ENCODE peak calls at places on chromosome 12, in seven cellular contexts. P, V, S, E, M, Q and R are unnamed samples.

GRCh38 chr12:5904969-5905368 is 40.1 kb downstream of the ANO2 start:
- DNase-seq in P (no peak), V (no peak), S (no peak), E (no peak), M (no peak), Q (no peak), R (no peak)

GRCh38 chr12:75705749-75706719 is 194.6 kb upstream of the KRR1 start:
- DNase-seq in P (peak), V (peak), S (peak), E (no peak), M (no peak), Q (no peak), R (no peak)

GRCh38 chr12:106084048-106084671 is 54.6 kb downstream of the NUAK1 start:
- DNase-seq in P (no peak), V (peak), S (peak), E (no peak), M (no peak), Q (peak), R (no peak)

GRCh38 chr12:89352242-89352491 is 134 bp downstream of the DUSP6 start:
- DNase-seq in P (no peak), V (no peak), S (no peak), E (no peak), M (no peak), Q (no peak), R (no peak)

GRCh38 chr12:34033628-34034296 is 11.5 kb downstream of the ALG10 start:
- DNase-seq in P (peak), V (peak), S (peak), E (no peak), M (no peak), Q (peak), R (no peak)

GRCh38 chr12:42868291-42868690 is 278.7 kb upstream of the PRICKLE1 start:
- DNase-seq in P (no peak), V (no peak), S (no peak), E (no peak), M (no peak), Q (no peak), R (no peak)

GRCh38 chr12:50647479-50647878 is 116.4 kb upstream of the ATF1 start:
- DNase-seq in P (no peak), V (no peak), S (peak), E (no peak), M (no peak), Q (no peak), R (no peak)

GRCh38 chr12:57729321-57729844 is 9.2 kb downstream of the AGAP2 start:
- DNase-seq in P (no peak), V (no peak), S (no peak), E (no peak), M (no peak), Q (no peak), R (no peak)

GRCh38 chr12:57848208-57848607 is 1.7 kb upstream of the CTDSP2 start:
- DNase-seq in P (no peak), V (no peak), S (no peak), E (no peak), M (no peak), Q (no peak), R (no peak)

GRCh38 chr12:77795699-77796098 is 35.0 kb upstream of the NAV3 start:
- DNase-seq in P (no peak), V (no peak), S (no peak), E (no peak), M (no peak), Q (no peak), R (no peak)

GRCh38 chr12:105741786-105742566 is 396.8 kb downstream of the NUAK1 start:
- DNase-seq in P (no peak), V (no peak), S (no peak), E (no peak), M (no peak), Q (no peak), R (no peak)

GRCh38 chr12:6181166-6181565 is 19.0 kb upstream of the CD9 start:
- DNase-seq in P (no peak), V (no peak), S (no peak), E (no peak), M (no peak), Q (no peak), R (no peak)

GRCh38 chr12:116053479-116054195 is 223.9 kb downstream of the MED13L start:
- DNase-seq in P (no peak), V (peak), S (no peak), E (no peak), M (no peak), Q (no peak), R (no peak)

GRCh38 chr12:114412825-114413749 is 7.1 kb upstream of the TBX5 start:
- DNase-seq in P (no peak), V (no peak), S (no peak), E (no peak), M (no peak), Q (peak), R (no peak)

GRCh38 chr12:18690653-18691052 is 47.2 kb downstream of the PLCZ1 start:
- DNase-seq in P (peak), V (peak), S (peak), E (no peak), M (no peak), Q (no peak), R (no peak)

GRCh38 chr12:40226652-40227051 is 1.9 kb downstream of the LRRK2 start:
- DNase-seq in P (peak), V (peak), S (no peak), E (no peak), M (no peak), Q (no peak), R (no peak)

GRCh38 chr12:81300454-81300853 is 222.6 kb downstream of the ACSS3 start:
- DNase-seq in P (no peak), V (no peak), S (no peak), E (no peak), M (no peak), Q (peak), R (no peak)

GRCh38 chr12:81295286-81295685 is 217.4 kb downstream of the ACSS3 start:
- DNase-seq in P (no peak), V (no peak), S (no peak), E (no peak), M (no peak), Q (no peak), R (no peak)

GRCh38 chr12:81297606-81298005 is 219.7 kb downstream of the ACSS3 start:
- DNase-seq in P (no peak), V (no peak), S (no peak), E (no peak), M (no peak), Q (no peak), R (no peak)

GRCh38 chr12:81294325-81295190 is 216.7 kb downstream of the ACSS3 start:
- DNase-seq in P (no peak), V (peak), S (no peak), E (no peak), M (no peak), Q (no peak), R (no peak)

GRCh38 chr12:81296556-81297305 is 218.9 kb downstream of the ACSS3 start:
- DNase-seq in P (no peak), V (peak), S (no peak), E (no peak), M (no peak), Q (no peak), R (no peak)
- TF ChIP-seq REST in P (no peak), V (no peak), S (no peak), E (no peak), M (no peak), Q (no peak), R (no peak)

DNA sequence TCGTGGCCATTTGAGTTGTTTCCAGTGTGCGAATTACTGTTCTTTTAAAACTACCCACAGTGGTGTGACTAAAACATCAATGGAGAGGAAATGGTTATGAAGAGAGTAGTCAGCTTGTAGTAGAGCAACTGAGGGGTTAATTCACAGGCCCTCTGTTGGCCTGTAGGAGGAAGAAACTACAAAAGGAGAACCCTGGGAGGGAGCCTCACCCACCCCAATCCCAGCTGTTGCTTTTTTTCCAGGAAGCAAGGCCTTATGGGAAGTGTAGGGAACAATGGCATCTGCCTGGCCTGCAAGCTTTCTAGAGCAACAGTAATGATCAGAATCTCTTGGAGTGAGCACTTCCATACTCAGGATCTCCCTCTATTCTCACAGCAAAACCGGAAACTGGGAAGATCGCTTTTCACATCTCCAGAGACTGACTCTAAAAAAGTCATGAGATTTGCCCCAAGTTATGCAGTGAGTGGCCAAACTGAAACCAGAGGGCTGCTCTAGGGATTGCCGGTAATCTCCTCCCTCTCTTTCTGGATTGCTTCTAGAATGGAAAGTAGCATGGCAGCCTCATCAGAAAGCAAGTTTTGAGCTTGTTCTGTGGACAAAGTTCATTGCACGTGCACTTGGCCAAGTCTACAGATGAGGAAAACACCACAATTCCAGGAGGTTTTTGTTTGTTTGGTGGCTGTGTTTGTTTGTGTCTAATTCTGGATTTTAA is 125.2 kb upstream of the PWP1 start:
- DNase-seq in P (no peak), V (peak), S (peak), E (no peak), M (no peak), Q (peak), R (no peak)
- H3K4me3 ChIP-seq in P (no peak), V (no peak), S (no peak), E (no peak), M (no peak), Q (no peak), R (no peak)

DNA sequence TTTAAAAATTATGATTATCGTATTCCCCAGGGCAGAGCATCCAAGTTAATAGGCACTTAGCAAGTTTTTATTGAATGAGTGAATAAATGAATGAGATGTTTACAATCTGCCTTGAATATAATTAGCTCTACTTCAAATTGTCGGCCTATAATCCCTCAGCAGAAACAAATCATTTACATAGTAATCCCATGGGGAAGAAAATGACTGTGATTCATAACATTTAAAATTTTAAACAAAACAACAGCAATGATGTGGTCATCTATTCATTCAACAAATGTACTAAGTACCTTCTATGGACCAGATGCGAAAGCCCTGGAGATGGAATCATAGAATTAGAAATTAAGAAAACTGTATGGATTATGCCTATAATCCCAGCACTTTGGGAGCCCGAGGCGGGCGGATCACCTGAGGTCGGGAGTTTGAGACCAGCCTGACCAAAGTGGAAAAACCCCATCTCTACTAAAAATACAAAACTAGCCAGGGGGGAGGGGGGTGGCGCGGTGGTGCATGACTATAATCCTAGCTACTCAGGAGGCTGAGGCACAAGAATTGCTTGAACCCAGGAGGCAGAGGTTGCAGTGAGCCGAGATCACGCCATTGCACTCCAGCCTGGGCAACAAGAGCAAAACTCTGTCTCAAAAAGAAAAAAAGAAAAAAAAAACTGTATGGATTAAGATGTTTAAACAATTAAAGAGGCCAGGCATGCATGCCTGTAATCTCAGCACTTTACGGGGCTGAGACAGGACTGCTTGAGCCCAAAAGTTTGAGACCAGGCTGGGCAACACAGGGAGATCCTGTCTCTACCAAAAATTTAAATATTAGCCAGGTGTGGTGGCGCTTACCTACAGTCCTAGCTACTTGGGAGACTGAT is 17.7 kb upstream of the MDM2 start:
- DNase-seq in P (no peak), V (no peak), S (no peak), E (no peak), M (no peak), Q (no peak), R (no peak)
- TF ChIP-seq REST in P (no peak), V (no peak), S (no peak), E (no peak), M (no peak), Q (no peak), R (no peak)

GRCh38 chr12:13209279-13210021 is 12.9 kb downstream of the EMP1 start:
- DNase-seq in P (no peak), V (no peak), S (no peak), E (no peak), M (no peak), Q (no peak), R (no peak)

GRCh38 chr12:13205809-13206559 is 9.5 kb downstream of the EMP1 start:
- DNase-seq in P (no peak), V (peak), S (peak), E (no peak), M (no peak), Q (no peak), R (no peak)

GRCh38 chr12:13208533-13209278 is 12.2 kb downstream of the EMP1 start:
- DNase-seq in P (no peak), V (peak), S (no peak), E (no peak), M (no peak), Q (peak), R (peak)

GRCh38 chr12:13204428-13204827 is 7.9 kb downstream of the EMP1 start:
- DNase-seq in P (no peak), V (no peak), S (no peak), E (no peak), M (no peak), Q (peak), R (no peak)

GRCh38 chr12:13206560-13206897 is 10.0 kb downstream of the EMP1 start:
- DNase-seq in P (no peak), V (no peak), S (no peak), E (no peak), M (no peak), Q (no peak), R (no peak)
- H3K4me3 ChIP-seq in P (no peak), V (no peak), S (no peak), E (no peak), M (no peak), Q (no peak), R (no peak)

GRCh38 chr12:121805171-121805687 is 1.4 kb downstream of the SETD1B start:
- DNase-seq in P (no peak), V (peak), S (no peak), E (no peak), M (no peak), Q (no peak), R (no peak)

GRCh38 chr12:121808623-121809022 is 4.8 kb downstream of the SETD1B start:
- DNase-seq in P (no peak), V (no peak), S (no peak), E (no peak), M (no peak), Q (no peak), R (no peak)

GRCh38 chr12:121805800-121806555 is 2.2 kb downstream of the SETD1B start:
- DNase-seq in P (peak), V (peak), S (no peak), E (no peak), M (no peak), Q (no peak), R (peak)

GRCh38 chr12:121807656-121808347 is 4.0 kb downstream of the SETD1B start:
- DNase-seq in P (no peak), V (no peak), S (no peak), E (no peak), M (no peak), Q (no peak), R (peak)

GRCh38 chr12:121806556-121807308 is 2.9 kb downstream of the SETD1B start:
- DNase-seq in P (peak), V (peak), S (no peak), E (no peak), M (no peak), Q (no peak), R (peak)
- TF ChIP-seq REST in P (no peak), V (no peak), S (no peak), E (no peak), M (no peak), Q (no peak), R (no peak)

DNA sequence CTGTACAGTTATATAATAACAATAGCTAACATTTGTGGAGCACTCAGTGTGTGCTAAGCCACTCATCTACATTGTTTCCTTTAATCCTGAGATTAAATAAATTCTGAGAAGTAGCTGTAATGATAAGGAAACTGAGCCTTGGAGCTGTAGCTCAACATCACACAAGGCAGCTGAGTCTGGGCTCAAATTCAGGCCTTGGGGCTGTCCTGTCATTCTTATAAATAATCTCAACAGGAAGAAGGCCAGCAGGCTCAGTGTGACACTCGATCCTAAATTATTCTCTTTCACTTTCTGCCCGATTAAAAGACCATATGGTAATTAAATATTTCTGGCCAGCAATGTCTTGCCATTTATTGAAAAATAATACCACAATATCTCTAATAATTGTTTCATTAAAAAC is 24.5 kb downstream of the CDKN1B start:
- DNase-seq in P (no peak), V (no peak), S (no peak), E (no peak), M (no peak), Q (no peak), R (no peak)
- H3K4me3 ChIP-seq in P (no peak), V (no peak), S (no peak), E (no peak), M (no peak), Q (no peak), R (no peak)

GRCh38 chr12:53325539-53326061 is 4.2 kb upstream of the AAAS start:
- DNase-seq in P (no peak), V (peak), S (no peak), E (no peak), M (no peak), Q (peak), R (no peak)
- TF ChIP-seq REST in P (no peak), V (no peak), S (no peak), E (no peak), M (no peak), Q (no peak), R (no peak)

GRCh38 chr12:132162508-132163031 is 18.3 kb downstream of the NOC4L start:
- DNase-seq in P (no peak), V (no peak), S (no peak), E (no peak), M (no peak), Q (no peak), R (no peak)
- H3K4me3 ChIP-seq in P (no peak), V (no peak), S (no peak), E (no peak), M (no peak), Q (no peak), R (peak)

GRCh38 chr12:95277139-95277538 is 59.5 kb downstream of the VEZT start:
- DNase-seq in P (no peak), V (no peak), S (no peak), E (no peak), M (no peak), Q (no peak), R (no peak)
- TF ChIP-seq REST in P (no peak), V (no peak), S (no peak), E (no peak), M (no peak), Q (no peak), R (no peak)

GRCh38 chr12:109097435-109098141 is at the start of gene UNG:
- DNase-seq in P (peak), V (peak), S (peak), E (peak), M (peak), Q (peak), R (peak)

GRCh38 chr12:109098671-109099070 is 1.3 kb downstream of the UNG start:
- DNase-seq in P (no peak), V (no peak), S (no peak), E (no peak), M (no peak), Q (no peak), R (no peak)

GRCh38 chr12:109098142-109098652 is 800 bp downstream of the UNG start:
- DNase-seq in P (no peak), V (no peak), S (no peak), E (no peak), M (no peak), Q (no peak), R (no peak)

GRCh38 chr12:109099426-109100020 is 2.1 kb downstream of the UNG start:
- DNase-seq in P (no peak), V (no peak), S (no peak), E (no peak), M (no peak), Q (no peak), R (no peak)

GRCh38 chr12:109097140-109097434 is 310 bp upstream of the UNG start:
- DNase-seq in P (no peak), V (no peak), S (no peak), E (no peak), M (no peak), Q (no peak), R (no peak)
- H3K4me3 ChIP-seq in P (peak), V (peak), S (peak), E (peak), M (peak), Q (peak), R (peak)